ENCODE peak calls at places on chromosomes 4 and X, in eight cellular contexts. W is transverse colon, D is spleen, R is SK-N-SH, A is Panc1, H is stomach, G is suprapubic skin, L is GM23338. I is an unnamed sample.

GRCh38 chrX:146973283-146973682 is 158.7 kb upstream of the CXorf51A start:
- DNase-seq in W (no peak), D (no peak), R (no peak), A (no peak), H (no peak), G (no peak), L (no peak), I (no peak)

GRCh38 chr4:138300616-138301015 is 58.5 kb upstream of the SLC7A11 start:
- DNase-seq in W (no peak), D (no peak), R (no peak), A (no peak), H (no peak), G (no peak), L (no peak), I (no peak)

GRCh38 chr4:72553540-72553939 is 15.5 kb downstream of the ADAMTS3 start:
- DNase-seq in W (no peak), D (no peak), R (no peak), A (no peak), H (no peak), G (no peak), L (no peak), I (no peak)

GRCh38 chr4:78058591-78059523 is 1.7 kb downstream of the FRAS1 start:
- DNase-seq in W (peak; percentile 41), D (peak; percentile 74), R (peak; percentile 72), A (no peak), H (peak; percentile 51), G (peak; percentile 68), L (peak; percentile 86), I (peak; percentile 77)

GRCh38 chr4:154332681-154333421 is 158.7 kb downstream of the DCHS2 start:
- DNase-seq in W (peak; percentile 24), D (peak; percentile 89), R (peak; percentile 43), A (no peak), H (no peak), G (peak; percentile 58), L (peak; percentile 94), I (peak; percentile 74)

GRCh38 chr4:168496834-168497233 is at the start of gene PALLD:
- DNase-seq in W (no peak), D (no peak), R (no peak), A (no peak), H (no peak), G (no peak), L (no peak), I (no peak)

GRCh38 chr4:175531405-175532091 is 280.5 kb downstream of the GPM6A start:
- DNase-seq in W (no peak), D (no peak), R (no peak), A (peak; percentile 32), H (no peak), G (no peak), L (no peak), I (no peak)

GRCh38 chr4:144732584-144733130 is 86.7 kb downstream of the HHIP start:
- DNase-seq in W (no peak), D (no peak), R (no peak), A (no peak), H (no peak), G (no peak), L (no peak), I (no peak)

GRCh38 chr4:138542191-138542771 is 300.1 kb upstream of the SLC7A11 start:
- DNase-seq in W (no peak), D (no peak), R (no peak), A (no peak), H (no peak), G (no peak), L (no peak), I (no peak)

GRCh38 chrX:129540068-129540653 is at the start of gene OCRL:
- DNase-seq in W (peak; percentile 71), D (peak; percentile 88), R (peak; percentile 91), A (peak; percentile 38), H (peak; percentile 68), G (peak; percentile 78), L (peak; percentile 71), I (peak; percentile 85)

GRCh38 chr4:139767168-139767567 is 101.5 kb downstream of the MGST2 start:
- DNase-seq in W (no peak), D (no peak), R (no peak), A (no peak), H (no peak), G (no peak), L (no peak), I (no peak)

GRCh38 chr4:23484689-23485088 is 405.2 kb downstream of the PPARGC1A start:
- DNase-seq in W (no peak), D (no peak), R (no peak), A (no peak), H (no peak), G (no peak), L (no peak), I (no peak)

GRCh38 chrX:9785944-9786741 is at the start of gene SHROOM2:
- DNase-seq in W (no peak), D (peak; percentile 48), R (peak; percentile 72), A (no peak), H (peak; percentile 39), G (no peak), L (peak; percentile 52), I (no peak)

GRCh38 chrX:11968470-11968869 is 169.8 kb upstream of the FRMPD4 start:
- DNase-seq in W (no peak), D (no peak), R (no peak), A (no peak), H (no peak), G (no peak), L (peak; percentile 17), I (no peak)

GRCh38 chrX:20063716-20064351 is 52.9 kb downstream of the MAP7D2 start:
- DNase-seq in W (no peak), D (no peak), R (no peak), A (no peak), H (no peak), G (no peak), L (peak; percentile 41), I (no peak)

GRCh38 chr4:7758444-7758815 is 181.2 kb downstream of the AFAP1 start:
- DNase-seq in W (no peak), D (peak; percentile 55), R (no peak), A (no peak), H (no peak), G (no peak), L (no peak), I (no peak)

GRCh38 chr4:102420563-102421221 is 75.4 kb upstream of the SLC39A8 start:
- DNase-seq in W (no peak), D (no peak), R (no peak), A (no peak), H (no peak), G (no peak), L (peak; percentile 7), I (no peak)

GRCh38 chr4:169795585-169795984 is 37.8 kb upstream of the HPF1 start:
- DNase-seq in W (no peak), D (no peak), R (no peak), A (no peak), H (no peak), G (no peak), L (peak; percentile 24), I (no peak)

GRCh38 chr4:130479674-130480073 is 1383.7 kb downstream of the C4orf33 start:
- DNase-seq in W (no peak), D (no peak), R (no peak), A (no peak), H (no peak), G (no peak), L (no peak), I (no peak)

GRCh38 chr4:152554742-152555141 is 18.9 kb upstream of the FBXW7 start:
- DNase-seq in W (no peak), D (no peak), R (no peak), A (no peak), H (no peak), G (no peak), L (no peak), I (no peak)

GRCh38 chr4:53514509-53514908 is 76.8 kb downstream of the LNX1 start:
- DNase-seq in W (no peak), D (no peak), R (peak; percentile 23), A (no peak), H (no peak), G (no peak), L (no peak), I (no peak)

GRCh38 chrX:13029341-13029740 is 15.1 kb downstream of the FAM9C start:
- DNase-seq in W (peak; percentile 53), D (no peak), R (no peak), A (no peak), H (peak; percentile 71), G (no peak), L (no peak), I (no peak)
- TF ChIP-seq POLR2AphosphoS5 in W (no peak), D (no peak), R (no peak), A (no peak), H (no peak), G (no peak), L (no peak), I (no peak)

GRCh38 chr4:183450108-183450507 is 5.7 kb downstream of the CDKN2AIP start:
- DNase-seq in W (no peak), D (no peak), R (no peak), A (no peak), H (no peak), G (no peak), L (no peak), I (no peak)

GRCh38 chr4:183447646-183448045 is 3.2 kb downstream of the CDKN2AIP start:
- DNase-seq in W (no peak), D (no peak), R (no peak), A (no peak), H (no peak), G (no peak), L (no peak), I (no peak)

GRCh38 chr4:183444953-183445543 is 612 bp downstream of the CDKN2AIP start:
- DNase-seq in W (peak; percentile 52), D (peak; percentile 95), R (peak; percentile 71), A (no peak), H (peak; percentile 46), G (peak; percentile 75), L (peak; percentile 63), I (peak; percentile 74)

GRCh38 chr4:183448436-183448835 is 4.0 kb downstream of the CDKN2AIP start:
- DNase-seq in W (no peak), D (no peak), R (no peak), A (no peak), H (no peak), G (no peak), L (no peak), I (no peak)

GRCh38 chr4:183449193-183449888 is 4.9 kb downstream of the CDKN2AIP start:
- DNase-seq in W (no peak), D (no peak), R (no peak), A (no peak), H (no peak), G (no peak), L (no peak), I (no peak)
- H3K36me3 ChIP-seq in W (no peaks in the 10 kb centered on the region), D (peaks cover 75% of the 10 kb centered on the region), R (peaks cover 42% of the 10 kb centered on the region), A (peaks cover 35% of the 10 kb centered on the region), H (peaks cover 72% of the 10 kb centered on the region), G (peaks cover 64% of the 10 kb centered on the region), L (peaks cover 27% of the 10 kb centered on the region), I (peaks cover 14% of the 10 kb centered on the region)

DNA sequence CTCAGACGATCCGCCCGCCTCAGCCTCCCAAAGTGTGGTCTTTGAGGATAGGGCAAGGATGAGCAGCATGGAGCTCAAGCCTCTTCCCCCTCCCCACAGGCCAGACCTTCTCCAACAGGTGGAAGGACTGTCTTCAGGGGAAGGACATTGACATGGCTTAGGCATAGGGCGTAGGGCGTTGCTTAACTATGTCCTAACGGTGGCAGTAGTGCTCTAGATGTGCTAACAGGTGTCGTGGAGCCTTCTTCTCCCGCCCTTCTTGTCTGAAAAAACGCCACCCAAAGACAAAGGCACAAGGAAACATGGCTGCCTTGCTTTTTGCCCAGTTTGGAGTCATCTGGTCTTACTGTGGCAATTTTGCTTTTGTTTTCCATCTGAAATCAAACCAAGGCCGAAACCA is 219.8 kb downstream of the OR13H1 start:
- DNase-seq in W (peak; percentile 89), D (peak; percentile 79), R (peak; percentile 29), A (peak; percentile 87), H (peak; percentile 85), G (peak; percentile 80), L (no peak), I (peak; percentile 94)
- TF ChIP-seq POLR2AphosphoS5 in W (peak; percentile 59), D (peak; percentile 36), R (no peak), A (peak; percentile 27), H (peak; percentile 53), G (no peak), L (no peak), I (no peak)

GRCh38 chrX:153783378-153784013 is 2.7 kb downstream of the SRPK3 start:
- DNase-seq in W (no peak), D (no peak), R (peak; percentile 73), A (no peak), H (no peak), G (no peak), L (no peak), I (no peak)
- H3K36me3 ChIP-seq in W (no peaks in the 10 kb centered on the region), D (peaks cover 54% of the 10 kb centered on the region), R (no peaks in the 10 kb centered on the region), A (no peaks in the 10 kb centered on the region), H (peaks cover 38% of the 10 kb centered on the region), G (peaks cover 34% of the 10 kb centered on the region), L (no peaks in the 10 kb centered on the region), I (no peaks in the 10 kb centered on the region)

I was measured in sigmoid colon.